ENCODE peak calls at places on chromosomes 16 and 17, in four cellular contexts. T, R, N and D are unnamed samples.

GRCh38 chr17:61794242-61794641 is 69.1 kb downstream of the BRIP1 start:
- DNase-seq in T (no peak), N (no peak), R (no peak), D (no peak)

GRCh38 chr16:78916928-78917545 is 683.5 kb downstream of the MAF start:
- DNase-seq in R (no peak), T (no peak), N (no peak), D (no peak)

GRCh38 chr17:7293821-7294613 is 422 bp downstream of the YBX2 start:
- DNase-seq in R (peak; percentile 77), N (peak; percentile 86), T (no peak), D (peak; percentile 87)

GRCh38 chr16:48681520-48681919 is 71.5 kb upstream of the N4BP1 start:
- DNase-seq in N (no peak), R (no peak), T (no peak), D (no peak)

GRCh38 chr17:73533127-73533526 is 111.1 kb downstream of the SDK2 start:
- DNase-seq in T (no peak), N (no peak), R (no peak), D (no peak)

GRCh38 chr16:50602531-50603205 is 54.5 kb downstream of the NKD1 start:
- DNase-seq in T (no peak), N (no peak), R (no peak), D (no peak)

GRCh38 chr17:76371656-76372628 is 12.5 kb upstream of the SPHK1 start:
- DNase-seq in T (peak; percentile 100), N (no peak), R (no peak), D (no peak)

GRCh38 chr16:89350701-89351380 is 133.3 kb downstream of the ZNF778 start:
- DNase-seq in T (peak; percentile 63), R (no peak), N (no peak), D (peak; percentile 37)

GRCh38 chr16:77376358-77376757 is 58.5 kb downstream of the ADAMTS18 start:
- DNase-seq in R (no peak), N (peak; percentile 63), T (no peak), D (no peak)

GRCh38 chr16:11783319-11784047 is 13.6 kb downstream of the ZC3H7A start:
- DNase-seq in T (peak; percentile 45), N (no peak), R (no peak), D (no peak)

GRCh38 chr17:3917391-3917931 is 1.2 kb upstream of the P2RX1 start:
- DNase-seq in T (peak; percentile 30), R (no peak), N (no peak), D (peak; percentile 92)

GRCh38 chr17:49556183-49556943 is 19.3 kb upstream of the NXPH3 start:
- DNase-seq in R (peak; percentile 88), N (peak; percentile 98), T (peak; percentile 49), D (peak; percentile 91)

GRCh38 chr17:61731330-61731729 is 132.0 kb downstream of the BRIP1 start:
- DNase-seq in R (no peak), N (no peak), T (peak; percentile 31), D (no peak)

GRCh38 chr17:31058958-31059357 is 35.8 kb upstream of the NF1 start:
- DNase-seq in R (no peak), T (no peak), N (no peak), D (no peak)

GRCh38 chr16:19860146-19861030 is 24.3 kb downstream of the GPRC5B start:
- DNase-seq in N (no peak), T (peak; percentile 81), R (peak; percentile 56), D (no peak)

GRCh38 chr17:47870042-47870441 is 19.1 kb upstream of the SP6 start:
- DNase-seq in T (no peak), R (no peak), N (no peak), D (no peak)

GRCh38 chr16:30527635-30528178 is 1.3 kb upstream of the ZNF768 start:
- DNase-seq in R (no peak), N (no peak), T (no peak), D (peak; percentile 69)

GRCh38 chr16:65201446-65202010 is 79.7 kb upstream of the CDH11 start:
- DNase-seq in T (peak; percentile 19), R (no peak), N (no peak), D (no peak)
- H3K4me3 ChIP-seq in T (no peak overlapping the region), R (no peak overlapping the region), N (no peak overlapping the region), D (no peak overlapping the region)

DNA sequence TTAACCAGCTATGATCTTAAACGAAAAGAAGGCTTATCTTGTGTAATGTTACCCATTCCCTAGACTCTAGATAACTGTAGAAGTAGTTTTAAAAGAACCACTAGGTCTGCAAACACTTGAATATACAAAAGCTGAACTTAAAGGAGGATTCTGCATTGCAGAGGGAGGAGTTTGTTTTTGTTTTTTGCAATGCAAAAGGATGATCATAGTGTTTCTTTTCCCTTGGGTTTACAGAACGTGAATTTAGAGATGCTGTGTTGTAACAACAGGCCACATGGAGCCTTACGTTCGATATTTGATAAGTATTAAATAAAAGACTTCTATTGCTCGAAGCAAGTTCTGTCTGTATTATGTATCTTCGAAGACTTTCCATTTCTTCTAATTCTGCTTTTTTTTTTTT is 77.6 kb downstream of the CHD9 start:
- DNase-seq in R (no peak), T (no peak), N (no peak), D (no peak)
- H3K9ac ChIP-seq in R (no peak overlapping the region), T (no peak overlapping the region), N (no peak overlapping the region), D (no peak overlapping the region)

GRCh38 chr17:40101367-40102210 is 1.2 kb upstream of the NR1D1 start:
- DNase-seq in R (no peak), N (no peak), T (no peak), D (no peak)
- H3K4me1 ChIP-seq in R (peaks cover 21% of the 10 kb centered on the region), N (peaks cover 39% of the 10 kb centered on the region), T (peaks cover 29% of the 10 kb centered on the region), D (peaks cover 61% of the 10 kb centered on the region)

DNA sequence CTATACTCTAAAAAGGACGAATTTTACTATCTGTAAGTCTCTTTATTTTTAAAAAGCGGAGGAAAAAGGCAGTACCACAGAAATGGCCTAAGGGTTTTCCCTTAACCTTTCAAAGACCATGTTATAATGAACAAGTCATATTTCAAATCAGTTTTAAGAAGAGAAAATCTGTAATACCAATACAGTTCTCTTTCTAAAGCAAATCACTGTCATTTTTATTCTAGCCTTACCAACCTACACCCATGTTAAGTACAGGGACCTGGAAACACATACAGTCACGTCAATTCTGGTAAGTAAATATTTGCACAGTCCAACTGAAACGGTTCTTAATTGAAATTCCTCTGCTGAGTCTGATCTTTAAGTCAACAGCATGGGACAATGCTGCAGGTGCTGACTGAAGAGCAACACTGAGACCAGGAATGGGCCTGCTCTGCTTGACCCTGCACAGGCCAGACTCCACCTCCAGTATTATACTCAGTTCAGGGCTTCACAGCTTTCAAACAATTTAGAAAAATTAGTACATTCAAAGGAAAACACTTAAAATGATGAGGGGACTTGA is 20.2 kb downstream of the MBTPS1 start:
- DNase-seq in T (no peak), R (no peak), N (no peak), D (no peak)
- H3K4me3 ChIP-seq in T (no peak overlapping the region), R (no peak overlapping the region), N (no peak overlapping the region), D (no peak overlapping the region)

DNA sequence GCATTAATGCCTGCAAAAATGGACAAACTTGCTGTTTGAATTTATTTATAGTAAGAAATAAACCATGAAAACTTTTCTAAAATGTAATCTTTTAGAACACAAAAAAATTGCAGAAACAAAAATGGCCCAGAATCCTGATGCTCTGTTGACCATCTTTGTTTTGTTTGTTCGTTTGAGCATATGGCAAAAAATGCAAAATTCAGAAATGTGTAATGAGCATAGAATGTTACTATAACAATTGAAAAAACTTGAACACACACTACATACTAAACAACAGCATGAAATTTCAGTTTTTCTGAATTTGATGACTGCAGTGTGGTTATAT is 1.1 kb upstream of the KPNA2 start:
- DNase-seq in N (no peak), R (no peak), T (no peak), D (no peak)
- H3K9ac ChIP-seq in N (no peak overlapping the region), R (no peak overlapping the region), T (no peak overlapping the region), D (no peak overlapping the region)

DNA sequence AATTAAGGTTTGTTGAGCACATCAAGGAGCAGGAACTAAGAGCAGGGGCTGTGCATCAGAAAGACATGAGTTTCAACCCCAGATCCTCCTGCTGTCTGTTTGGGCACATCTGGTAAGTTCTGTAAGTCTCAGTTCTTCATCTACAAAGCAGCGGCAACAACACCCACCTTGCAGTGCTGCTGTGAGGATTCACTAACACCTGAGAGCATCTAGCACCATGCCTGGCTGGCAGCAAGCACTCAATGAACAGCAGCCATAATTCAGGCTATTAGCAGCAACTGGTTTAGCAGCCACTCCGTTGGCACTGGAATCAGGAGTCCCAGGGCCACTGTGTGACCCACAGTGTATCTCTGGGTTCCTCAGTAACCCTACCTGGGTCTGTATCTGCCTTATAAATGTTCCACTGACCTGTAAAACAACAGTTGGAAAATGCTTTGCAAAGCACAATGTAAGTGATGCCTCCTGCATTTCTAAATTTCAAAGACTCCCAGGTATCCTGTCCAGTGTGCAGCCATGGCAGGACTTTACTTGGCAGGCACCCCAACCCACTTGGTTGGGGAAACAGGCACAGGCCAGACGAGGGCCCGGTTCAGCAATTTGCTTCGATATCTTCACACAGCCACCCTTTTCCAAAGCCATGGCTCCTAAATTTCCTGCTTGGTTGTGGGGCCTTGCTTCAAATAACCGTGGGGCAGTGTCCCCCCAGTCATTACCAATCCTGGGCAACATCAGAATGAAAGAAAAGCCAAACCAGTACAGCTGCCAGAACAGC is 4.2 kb downstream of the ST3GAL2 start:
- DNase-seq in R (no peak), N (no peak), T (no peak), D (no peak)
- H3K4me1 ChIP-seq in R (peaks cover 35% of the 10 kb centered on the region), N (peaks cover 41% of the 10 kb centered on the region), T (peaks cover 42% of the 10 kb centered on the region), D (peaks cover 47% of the 10 kb centered on the region)

DNA sequence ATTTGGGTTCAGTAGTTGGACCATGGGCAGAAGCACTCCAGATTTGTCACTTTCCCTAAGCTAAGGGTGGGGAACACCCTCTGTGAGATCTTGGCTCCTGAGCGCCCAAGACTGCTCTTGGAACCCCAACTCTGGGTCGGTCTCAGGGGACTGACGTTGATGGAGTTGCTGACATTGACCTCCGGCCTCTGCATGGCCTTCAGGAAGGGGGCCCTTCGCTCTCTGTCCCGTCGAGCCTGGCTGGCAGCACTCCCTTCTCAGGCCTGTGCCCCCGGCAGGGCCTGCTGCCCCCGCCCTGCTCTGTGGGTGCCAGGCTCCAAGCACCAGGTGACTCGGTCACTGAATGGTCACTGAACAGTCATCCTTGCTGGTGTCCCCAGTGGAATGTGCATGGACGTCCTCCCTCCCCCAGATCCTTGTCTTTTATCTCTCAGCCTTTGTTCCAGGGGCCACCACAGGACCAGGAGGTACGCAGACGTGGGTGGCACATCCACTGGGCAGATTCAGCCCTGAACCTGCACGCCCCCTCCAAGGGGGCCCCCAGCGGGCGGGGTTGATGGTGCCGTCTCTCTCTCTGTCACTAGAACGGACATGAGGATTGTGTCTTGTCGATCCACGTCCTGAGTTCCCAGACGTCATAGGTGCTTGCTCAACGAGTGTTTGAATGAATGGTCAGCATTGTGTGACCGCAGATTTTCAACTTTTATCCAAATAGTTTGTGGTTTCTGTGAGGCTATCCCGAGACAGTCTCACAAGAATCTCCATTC is 314.5 kb downstream of the SEC14L1 start:
- DNase-seq in R (no peak), T (peak; percentile 96), N (no peak), D (no peak)
- H3K4me3 ChIP-seq in R (no peak overlapping the region), T (no peak overlapping the region), N (no peak overlapping the region), D (no peak overlapping the region)

DNA sequence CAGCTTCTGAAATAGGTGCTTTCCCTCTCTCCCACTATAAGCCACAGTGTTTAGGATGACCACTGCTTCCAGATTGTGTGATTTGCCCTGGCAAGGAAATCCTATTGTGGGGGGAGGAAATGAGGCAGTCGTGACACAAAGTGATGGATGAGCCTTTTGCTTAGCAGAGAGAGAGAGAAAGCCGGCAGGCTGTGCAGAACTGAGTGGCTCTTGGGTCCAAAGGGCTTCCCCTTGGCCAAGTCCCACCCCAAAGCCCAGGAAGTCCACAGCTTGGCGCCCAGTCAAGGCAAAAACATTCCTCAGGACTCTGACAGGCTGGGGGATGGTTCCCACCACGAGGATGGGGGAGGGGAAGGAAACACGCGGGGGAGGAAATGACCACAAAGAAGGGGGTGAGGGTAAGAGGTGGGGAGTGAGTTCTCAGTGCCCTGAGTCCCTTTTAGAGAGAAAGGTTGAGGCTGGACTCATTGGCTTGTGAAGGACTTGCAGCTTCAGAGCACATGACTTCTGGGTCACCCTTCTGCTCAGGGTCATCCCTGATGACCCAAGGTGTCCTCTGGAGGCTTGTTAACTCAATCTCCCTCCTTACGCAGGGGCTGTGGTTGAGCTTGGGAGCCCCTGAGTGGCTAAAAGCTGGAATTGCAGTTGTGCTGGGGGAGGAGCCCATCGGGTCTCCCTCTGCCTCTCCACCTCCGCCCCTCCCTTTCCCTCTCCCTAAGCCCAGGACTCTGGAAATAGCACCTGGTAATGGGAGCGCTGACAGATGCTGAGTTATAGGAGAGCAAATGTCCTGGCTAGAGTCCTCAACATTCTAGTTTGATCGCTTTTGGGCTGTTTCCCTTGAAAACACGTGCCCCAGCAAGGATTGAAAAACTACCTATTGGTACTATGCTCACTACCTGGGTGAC is 10.3 kb upstream of the MSL1 start:
- DNase-seq in N (peak; percentile 86), R (peak; percentile 93), T (peak; percentile 97), D (peak; percentile 97)
- H3K9ac ChIP-seq in N (no peak overlapping the region), R (no peak overlapping the region), T (peak overlapping the region; percentile 49), D (peak overlapping the region; percentile 59)